ENCODE peak calls at places on chromosomes 2 and 18, in eight cellular contexts. F, S, L, Z, R, D, N and H are unnamed samples.

GRCh38 chr2:234496835-234497591 is at the start of gene ARL4C:
- DNase-seq in D (peak; percentile 70), L (peak; percentile 67), R (no peak), S (peak; percentile 89), N (no peak), F (peak; percentile 74), Z (peak; percentile 89), H (peak; percentile 53)

GRCh38 chr2:42421601-42422252 is 60.7 kb upstream of the COX7A2L start:
- DNase-seq in N (no peak), S (peak; percentile 24), R (no peak), L (no peak), Z (no peak), D (no peak), F (no peak), H (no peak)

GRCh38 chr2:34529965-34530364 is 930.9 kb upstream of the FAM98A start:
- DNase-seq in R (no peak), N (no peak), L (no peak), Z (no peak), F (no peak), S (no peak), D (no peak), H (no peak)

GRCh38 chr2:176392125-176392704 is 123.0 kb downstream of the MTX2 start:
- DNase-seq in S (no peak), Z (no peak), D (no peak), F (no peak), L (no peak), N (no peak), R (no peak), H (no peak)

GRCh38 chr2:181785677-181786344 is 105.5 kb upstream of the NEUROD1 start:
- DNase-seq in N (no peak), Z (no peak), F (peak; percentile 41), D (no peak), S (peak; percentile 81), L (no peak), R (no peak), H (peak; percentile 59)

GRCh38 chr18:75207298-75208054 is 1.5 kb downstream of the PTGR3 start:
- DNase-seq in L (no peak), N (no peak), Z (no peak), D (no peak), R (peak; percentile 84), F (no peak), S (peak; percentile 57), H (peak; percentile 41)

GRCh38 chr2:66717491-66717890 is 282.6 kb downstream of the MEIS1 start:
- DNase-seq in R (no peak), L (no peak), N (no peak), D (no peak), Z (no peak), F (no peak), S (no peak), H (no peak)

GRCh38 chr2:41595235-41595634 is 452.6 kb upstream of the PKDCC start:
- DNase-seq in N (no peak), R (no peak), Z (no peak), F (no peak), D (no peak), L (no peak), S (peak; percentile 29), H (no peak)

GRCh38 chr2:199128476-199129214 is 329.1 kb downstream of the SATB2 start:
- DNase-seq in N (no peak), R (no peak), S (peak; percentile 40), D (no peak), Z (no peak), F (no peak), L (no peak), H (no peak)

GRCh38 chr2:172836386-172837200 is 100.9 kb downstream of the RAPGEF4 start:
- DNase-seq in Z (no peak), L (no peak), S (peak; percentile 79), R (no peak), D (no peak), N (no peak), F (peak; percentile 88), H (peak; percentile 59)

GRCh38 chr18:46627136-46627535 is 29.9 kb downstream of the LOXHD1 start:
- DNase-seq in N (no peak), R (peak; percentile 65), Z (no peak), D (no peak), L (no peak), S (no peak), F (no peak), H (no peak)

GRCh38 chr18:46629356-46629755 is 27.7 kb downstream of the LOXHD1 start:
- DNase-seq in Z (no peak), S (no peak), F (no peak), N (no peak), D (no peak), L (no peak), R (peak; percentile 52), H (no peak)

GRCh38 chr18:46630991-46631390 is 26.0 kb downstream of the LOXHD1 start:
- DNase-seq in L (no peak), N (no peak), R (peak; percentile 65), D (no peak), S (no peak), Z (no peak), F (no peak), H (no peak)

GRCh38 chr18:46630160-46630559 is 26.9 kb downstream of the LOXHD1 start:
- DNase-seq in S (peak; percentile 24), L (no peak), Z (no peak), R (no peak), N (no peak), D (no peak), F (no peak), H (no peak)

DNA sequence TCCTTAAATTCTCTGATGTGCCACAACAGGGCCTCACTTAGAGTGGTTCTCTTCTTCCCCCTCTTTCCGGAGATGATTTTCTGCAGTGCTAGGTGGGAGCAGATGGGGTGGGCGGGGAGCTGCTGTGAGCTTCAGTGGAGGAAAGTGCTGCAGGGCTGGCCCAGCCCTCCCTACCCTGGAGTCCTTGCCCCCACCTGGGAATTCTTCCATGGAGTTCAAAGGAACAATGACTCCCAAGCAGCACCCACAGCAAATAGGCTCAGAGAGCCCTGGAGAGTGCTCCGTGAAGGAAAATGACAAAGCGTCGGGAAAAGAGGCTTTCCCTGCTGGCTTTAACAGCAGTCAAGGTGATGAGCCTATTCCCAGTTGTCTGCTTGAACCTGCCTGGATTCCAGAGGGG is 28.8 kb downstream of the LOXHD1 start:
- DNase-seq in R (peak; percentile 20), F (no peak), L (no peak), Z (no peak), S (no peak), N (no peak), D (no peak), H (no peak)
- H3K27ac ChIP-seq in R (no peak overlapping the region), F (no peak overlapping the region), L (no peak overlapping the region), Z (no peak overlapping the region), S (no peak overlapping the region), N (no peak overlapping the region), D (no peak overlapping the region), H (no peak overlapping the region)

DNA sequence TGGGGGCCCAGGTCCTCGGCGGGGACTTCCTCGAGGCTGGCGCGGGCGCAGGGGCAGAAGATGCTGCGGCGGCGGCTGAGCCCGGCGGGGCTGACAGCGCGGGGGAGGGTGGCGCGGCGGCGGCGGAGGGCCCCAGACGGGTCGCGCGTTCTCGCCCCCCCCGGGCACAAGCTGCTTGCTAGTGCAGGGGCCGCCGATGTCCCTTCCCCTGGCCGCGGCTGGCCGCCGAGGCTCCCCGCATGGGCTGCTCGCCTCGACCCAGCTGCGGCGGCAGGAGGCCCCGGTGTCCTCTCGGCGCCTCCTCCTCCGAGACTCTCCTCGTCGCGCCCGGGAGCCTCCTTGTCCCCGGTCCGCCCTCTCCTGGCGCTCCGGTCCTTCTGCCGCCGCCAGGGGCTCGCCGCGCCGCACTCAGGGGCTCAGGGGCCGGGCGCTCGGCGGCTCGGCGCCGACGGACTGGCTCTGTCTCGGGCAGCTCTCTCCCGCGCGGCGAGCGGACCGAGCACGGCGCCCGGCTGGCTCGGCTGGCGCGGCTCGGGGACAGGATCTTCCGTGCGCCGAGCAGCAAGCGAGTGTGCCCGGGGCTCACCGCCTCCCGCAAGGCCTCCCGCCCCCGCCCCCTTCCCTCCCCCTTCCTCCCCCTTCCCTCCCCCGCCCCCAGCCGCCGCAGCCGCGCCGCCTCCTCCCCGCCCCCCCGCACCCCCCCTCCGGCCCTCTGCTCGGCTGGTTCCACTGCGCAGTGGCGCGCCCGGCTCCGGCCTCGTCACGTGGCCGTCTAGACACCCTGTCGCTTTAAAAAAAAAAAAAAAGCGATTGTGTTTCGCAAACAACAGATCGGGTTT is 902 bp upstream of the SMAD7 start:
- DNase-seq in L (peak; percentile 87), S (peak; percentile 95), N (no peak), D (peak; percentile 80), F (peak; percentile 91), R (no peak), Z (peak; percentile 93), H (peak; percentile 90)
- H3K4me1 ChIP-seq in L (peaks cover 8% of the 10 kb centered on the region), S (peaks cover 41% of the 10 kb centered on the region), N (peaks cover 37% of the 10 kb centered on the region), D (peaks cover 32% of the 10 kb centered on the region), F (peaks cover 47% of the 10 kb centered on the region), R (peaks cover 53% of the 10 kb centered on the region), Z (peaks cover 6% of the 10 kb centered on the region), H (peaks cover 22% of the 10 kb centered on the region)

GRCh38 chr18:57644540-57644939 is 22.9 kb upstream of the NARS1 start:
- DNase-seq in D (no peak), F (no peak), N (no peak), S (peak; percentile 13), R (no peak), Z (no peak), L (no peak), H (no peak)
- H3K9me3 ChIP-seq in D (no peaks in the 10 kb centered on the region), F (no peaks in the 10 kb centered on the region), N (no peaks in the 10 kb centered on the region), S (no peaks in the 10 kb centered on the region), R (no peaks in the 10 kb centered on the region), Z (no peaks in the 10 kb centered on the region), L (no peaks in the 10 kb centered on the region), H (no peaks in the 10 kb centered on the region)

GRCh38 chr2:9760911-9761228 is 82.4 kb upstream of the TAF1B start:
- DNase-seq in R (no peak), Z (no peak), N (no peak), D (no peak), L (no peak), S (no peak), F (no peak), H (no peak)

GRCh38 chr2:9757430-9758287 is 85.6 kb upstream of the TAF1B start:
- DNase-seq in F (no peak), Z (no peak), R (no peak), D (no peak), L (no peak), S (peak; percentile 72), N (no peak), H (no peak)

GRCh38 chr2:9761547-9761946 is 81.7 kb upstream of the TAF1B start:
- DNase-seq in Z (no peak), N (no peak), D (no peak), S (no peak), F (no peak), L (no peak), R (no peak), H (no peak)

GRCh38 chr2:9758741-9759140 is 84.5 kb upstream of the TAF1B start:
- DNase-seq in F (no peak), Z (no peak), L (no peak), S (no peak), R (no peak), N (no peak), D (no peak), H (no peak)

GRCh38 chr2:9760069-9760910 is 83.0 kb upstream of the TAF1B start:
- DNase-seq in N (no peak), L (no peak), R (no peak), S (no peak), Z (no peak), D (no peak), F (no peak), H (no peak)
- H3K27ac ChIP-seq in N (no peak overlapping the region), L (no peak overlapping the region), R (no peak overlapping the region), S (no peak overlapping the region), Z (no peak overlapping the region), D (no peak overlapping the region), F (no peak overlapping the region), H (no peak overlapping the region)

GRCh38 chr2:54906711-54907110 is 143.5 kb downstream of the RTN4 start:
- DNase-seq in F (no peak), S (no peak), N (no peak), L (no peak), D (no peak), R (no peak), Z (no peak), H (no peak)
- H3K4me1 ChIP-seq in F (peaks cover 10% of the 10 kb centered on the region), S (peaks cover 33% of the 10 kb centered on the region), N (no peaks in the 10 kb centered on the region), L (no peaks in the 10 kb centered on the region), D (peaks cover 8% of the 10 kb centered on the region), R (peaks cover 18% of the 10 kb centered on the region), Z (no peaks in the 10 kb centered on the region), H (peaks cover 6% of the 10 kb centered on the region)

GRCh38 chr2:31696068-31696467 is 115.3 kb upstream of the SRD5A2 start:
- DNase-seq in D (no peak), N (no peak), L (no peak), S (no peak), F (no peak), Z (no peak), R (no peak), H (no peak)
- H3K9me3 ChIP-seq in D (peaks cover 23% of the 10 kb centered on the region), N (peaks cover 26% of the 10 kb centered on the region), L (peaks cover 83% of the 10 kb centered on the region), S (peaks cover 3% of the 10 kb centered on the region), F (peaks cover 4% of the 10 kb centered on the region), Z (peaks cover 26% of the 10 kb centered on the region), R (peaks cover 19% of the 10 kb centered on the region), H (peaks cover 2% of the 10 kb centered on the region)